ENCODE peak calls at places on chromosomes 6 and 20, in six cellular contexts. One of them, this sample, is unnamed.

GRCh38 chr6:137313928-137314855 is 95.0 kb upstream of the IFNGR1 start:
- DNase-seq in SK-MEL-5: peak
- DNase-seq in NCI-H1417 treated with DMSO at 0.1 percent for 48 hours: peak
- DNase-seq in AG10803: peak
- DNase-seq in astrocyte of the spinal cord: peak
- DNase-seq in esophagus muscularis mucosa: no peak
- DNase-seq in this sample: peak

GRCh38 chr6:35808688-35809087 is 3.5 kb downstream of the LHFPL5 start:
- DNase-seq in esophagus muscularis mucosa: no peak
- DNase-seq in astrocyte of the spinal cord: no peak
- DNase-seq in AG10803: no peak
- DNase-seq in SK-MEL-5: no peak
- DNase-seq in NCI-H1417 treated with DMSO at 0.1 percent for 48 hours: no peak
- DNase-seq in this sample: peak

GRCh38 chr20:8583209-8584106 is 451.4 kb downstream of the PLCB1 start:
- DNase-seq in AG10803: peak
- DNase-seq in SK-MEL-5: no peak
- DNase-seq in esophagus muscularis mucosa: no peak
- DNase-seq in astrocyte of the spinal cord: peak
- DNase-seq in NCI-H1417 treated with DMSO at 0.1 percent for 48 hours: no peak
- DNase-seq in this sample: no peak

GRCh38 chr6:146041282-146041681 is 12.4 kb downstream of the GRM1 start:
- DNase-seq in SK-MEL-5: peak
- DNase-seq in AG10803: peak
- DNase-seq in NCI-H1417 treated with DMSO at 0.1 percent for 48 hours: no peak
- DNase-seq in astrocyte of the spinal cord: peak
- DNase-seq in esophagus muscularis mucosa: no peak
- DNase-seq in this sample: no peak

GRCh38 chr20:1328680-1329330 is at the start of gene SDCBP2:
- DNase-seq in esophagus muscularis mucosa: peak
- DNase-seq in SK-MEL-5: no peak
- DNase-seq in AG10803: no peak
- DNase-seq in NCI-H1417 treated with DMSO at 0.1 percent for 48 hours: no peak
- DNase-seq in astrocyte of the spinal cord: no peak
- DNase-seq in this sample: no peak

GRCh38 chr20:8423482-8423881 is 291.4 kb downstream of the PLCB1 start:
- DNase-seq in SK-MEL-5: no peak
- DNase-seq in astrocyte of the spinal cord: no peak
- DNase-seq in NCI-H1417 treated with DMSO at 0.1 percent for 48 hours: no peak
- DNase-seq in AG10803: no peak
- DNase-seq in esophagus muscularis mucosa: no peak
- DNase-seq in this sample: no peak

GRCh38 chr20:14451458-14451857 is 114.0 kb upstream of the FLRT3 start:
- DNase-seq in esophagus muscularis mucosa: no peak
- DNase-seq in SK-MEL-5: no peak
- DNase-seq in astrocyte of the spinal cord: no peak
- DNase-seq in NCI-H1417 treated with DMSO at 0.1 percent for 48 hours: no peak
- DNase-seq in AG10803: no peak
- DNase-seq in this sample: no peak

GRCh38 chr20:37954626-37955025 is 51.7 kb downstream of the VSTM2L start:
- DNase-seq in NCI-H1417 treated with DMSO at 0.1 percent for 48 hours: no peak
- DNase-seq in SK-MEL-5: no peak
- DNase-seq in astrocyte of the spinal cord: no peak
- DNase-seq in AG10803: no peak
- DNase-seq in esophagus muscularis mucosa: peak
- DNase-seq in this sample: no peak

GRCh38 chr6:101572627-101573026 is 179.1 kb downstream of the GRIK2 start:
- DNase-seq in astrocyte of the spinal cord: no peak
- DNase-seq in NCI-H1417 treated with DMSO at 0.1 percent for 48 hours: no peak
- DNase-seq in SK-MEL-5: no peak
- DNase-seq in AG10803: no peak
- DNase-seq in esophagus muscularis mucosa: no peak
- DNase-seq in this sample: no peak

GRCh38 chr6:26054937-26055669 is 32.1 kb upstream of the HFE start:
- DNase-seq in NCI-H1417 treated with DMSO at 0.1 percent for 48 hours: peak
- DNase-seq in SK-MEL-5: peak
- DNase-seq in astrocyte of the spinal cord: peak
- DNase-seq in esophagus muscularis mucosa: peak
- DNase-seq in AG10803: peak
- DNase-seq in this sample: peak

GRCh38 chr6:44078795-44079671 is 48.2 kb downstream of the MRPL14 start:
- DNase-seq in SK-MEL-5: peak
- DNase-seq in esophagus muscularis mucosa: no peak
- DNase-seq in astrocyte of the spinal cord: peak
- DNase-seq in AG10803: peak
- DNase-seq in NCI-H1417 treated with DMSO at 0.1 percent for 48 hours: no peak
- DNase-seq in this sample: no peak

GRCh38 chr6:16723833-16724232 is 37.4 kb downstream of the ATXN1 start:
- DNase-seq in SK-MEL-5: peak
- DNase-seq in astrocyte of the spinal cord: peak
- DNase-seq in NCI-H1417 treated with DMSO at 0.1 percent for 48 hours: no peak
- DNase-seq in esophagus muscularis mucosa: no peak
- DNase-seq in AG10803: peak
- DNase-seq in this sample: no peak

GRCh38 chr6:40912158-40912946 is 126.7 kb downstream of the UNC5CL start:
- DNase-seq in esophagus muscularis mucosa: no peak
- DNase-seq in SK-MEL-5: peak
- DNase-seq in AG10803: peak
- DNase-seq in astrocyte of the spinal cord: no peak
- DNase-seq in NCI-H1417 treated with DMSO at 0.1 percent for 48 hours: no peak
- DNase-seq in this sample: peak

This sample was measured in NCI-H2107.